ENCODE peak calls at places on chromosomes 4 and X, in nine cellular contexts. P is mucosa of gallbladder; A is OCI-LY7; L is K562; X is CD4-positive, alpha-beta T cell; U is Peyer's patch; G is GDM1; Y is stimulated activated CD4-positive, alpha-beta T cell treated with anti-CD3 and anti-CD28 coated beads, TNF-alpha, amount 100 ng/mL, for 24 hours; T is hippocampal formation. R is an unnamed sample.

GRCh38 chrX:46044486-46044885 is 500.7 kb downstream of the ZNF674 start:
- DNase-seq in L (no peak), A (no peak), P (no peak), U (no peak), X (no peak), Y (no peak), T (no peak), G (no peak), R (no peak)

GRCh38 chr4:89438102-89438831 is 130.7 kb upstream of the GPRIN3 start:
- DNase-seq in P (peak; percentile 28), U (peak; percentile 18), X (peak; percentile 17), T (peak; percentile 1), L (peak; percentile 10), Y (peak; percentile 22), A (peak; percentile 66), G (peak; percentile 67), R (no peak)

GRCh38 chr4:24632011-24632410 is 47.7 kb upstream of the DHX15 start:
- DNase-seq in A (no peak), U (no peak), G (no peak), Y (no peak), P (no peak), L (no peak), T (no peak), X (no peak), R (no peak)

GRCh38 chr4:172099376-172099775 is 286.2 kb downstream of the GALNTL6 start:
- DNase-seq in G (no peak), Y (no peak), X (no peak), L (no peak), A (no peak), P (no peak), U (no peak), T (no peak), R (no peak)

GRCh38 chr4:71052716-71053115 is 59.3 kb downstream of the DCK start:
- DNase-seq in G (no peak), X (no peak), U (no peak), L (no peak), Y (no peak), P (no peak), A (no peak), T (no peak), R (no peak)

GRCh38 chr4:2958446-2958845 is 4.8 kb downstream of the NOP14 start:
- DNase-seq in A (no peak), G (no peak), L (no peak), U (no peak), Y (no peak), P (no peak), T (no peak), X (no peak), R (no peak)

GRCh38 chr4:8176547-8177399 is 18.2 kb upstream of the ABLIM2 start:
- DNase-seq in X (peak; percentile 36), Y (no peak), G (peak; percentile 53), P (no peak), L (peak; percentile 54), A (peak; percentile 71), U (no peak), T (no peak), R (no peak)

GRCh38 chrX:118973389-118974087 is 880 bp upstream of the LONRF3 start:
- DNase-seq in Y (no peak), X (no peak), L (no peak), T (no peak), U (no peak), P (no peak), A (no peak), G (no peak), R (no peak)

GRCh38 chrX:471239-471638 is 84.5 kb upstream of the PPP2R3B start:
- DNase-seq in L (no peak), A (no peak), G (no peak), T (no peak), U (no peak), Y (no peak), X (no peak), P (no peak), R (no peak)

GRCh38 chr4:118281611-118282442 is 71.0 kb downstream of the PRSS12 start:
- DNase-seq in A (no peak), G (no peak), L (peak; percentile 15), Y (no peak), U (no peak), X (no peak), T (no peak), P (no peak), R (no peak)

GRCh38 chr4:6733358-6734164 is 17.6 kb downstream of the BLOC1S4 start:
- DNase-seq in U (no peak), A (no peak), X (no peak), G (no peak), P (no peak), Y (no peak), L (no peak), T (no peak), R (no peak)

GRCh38 chr4:185096032-185096653 is 46.9 kb upstream of the SLC25A4 start:
- DNase-seq in A (peak; percentile 60), X (no peak), T (no peak), P (peak; percentile 53), U (no peak), Y (no peak), L (no peak), G (no peak), R (no peak)

GRCh38 chr4:154743683-154744340 is at the start of gene LRAT:
- DNase-seq in P (peak; percentile 75), T (peak; percentile 44), L (peak; percentile 50), A (no peak), G (no peak), X (no peak), U (no peak), Y (no peak), R (no peak)

GRCh38 chr4:185395255-185395955 is at the start of gene LRP2BP:
- DNase-seq in P (no peak), X (no peak), L (no peak), T (no peak), G (no peak), U (no peak), Y (no peak), A (peak; percentile 29), R (peak; percentile 17)

GRCh38 chr4:71184195-71184781 is 154.5 kb upstream of the SLC4A4 start:
- DNase-seq in U (peak; percentile 39), A (peak; percentile 68), L (peak; percentile 44), Y (no peak), T (peak; percentile 5), P (peak; percentile 62), G (peak; percentile 28), X (peak; percentile 9), R (no peak)

GRCh38 chr4:108360857-108361820 is 192.4 kb upstream of the LEF1 start:
- DNase-seq in A (no peak), U (no peak), P (peak; percentile 23), T (no peak), L (no peak), G (no peak), Y (no peak), X (no peak), R (no peak)

GRCh38 chr4:7371122-7371941 is 63.4 kb downstream of the PSAPL1 start:
- DNase-seq in G (no peak), L (no peak), Y (no peak), A (no peak), T (no peak), P (no peak), U (no peak), X (no peak), R (no peak)

GRCh38 chrX:153771261-153771681 is 7.2 kb downstream of the PLXNB3 start:
- DNase-seq in L (no peak), Y (no peak), G (no peak), P (no peak), A (no peak), X (no peak), U (no peak), T (no peak), R (no peak)

GRCh38 chrX:48021026-48021900 is 14.5 kb downstream of the SPACA5 start:
- DNase-seq in P (peak; percentile 67), T (peak; percentile 85), A (peak; percentile 83), Y (peak; percentile 53), L (peak; percentile 25), X (peak; percentile 61), U (peak; percentile 70), G (peak; percentile 65), R (peak; percentile 70)

GRCh38 chr4:14176613-14177012 is 549.1 kb upstream of the BOD1L1 start:
- DNase-seq in G (no peak), U (no peak), X (no peak), T (no peak), L (no peak), Y (no peak), P (no peak), A (no peak), R (no peak)

GRCh38 chrX:152861116-152861515 is 30.3 kb downstream of the NSDHL start:
- DNase-seq in X (no peak), G (no peak), U (no peak), Y (no peak), A (no peak), T (no peak), L (no peak), P (no peak), R (no peak)

GRCh38 chrX:114798902-114799301 is 215.0 kb downstream of the HTR2C start:
- DNase-seq in Y (no peak), X (no peak), P (no peak), G (no peak), A (no peak), U (no peak), T (no peak), L (no peak), R (no peak)

GRCh38 chrX:154419688-154420401 is 8.5 kb downstream of the TAFAZZIN start:
- DNase-seq in A (no peak), P (no peak), U (no peak), Y (no peak), G (no peak), T (no peak), L (no peak), X (no peak), R (no peak)

GRCh38 chrX:40646489-40647306 is 663 bp downstream of the CXorf38 start:
- DNase-seq in G (no peak), Y (no peak), A (peak; percentile 33), P (peak; percentile 28), T (no peak), U (peak; percentile 39), X (peak; percentile 2), L (peak; percentile 72), R (no peak)

GRCh38 chr4:13481569-13481968 is 2.6 kb downstream of the RAB28 start:
- DNase-seq in L (no peak), A (no peak), P (no peak), U (no peak), G (no peak), Y (no peak), T (no peak), X (no peak), R (no peak)

GRCh38 chrX:153878969-153879653 is 6.9 kb downstream of the L1CAM start:
- DNase-seq in P (no peak), T (no peak), L (no peak), G (no peak), A (no peak), U (no peak), X (no peak), Y (no peak), R (no peak)

GRCh38 chr4:150722908-150723362 is 141.0 kb downstream of the MAB21L2 start:
- DNase-seq in X (no peak), L (no peak), Y (no peak), P (peak; percentile 93), G (no peak), T (no peak), U (peak; percentile 18), A (no peak), R (no peak)

GRCh38 chrX:149704664-149705063 is 7.2 kb upstream of the MAGEA11 start:
- DNase-seq in L (no peak), Y (no peak), T (no peak), X (no peak), P (no peak), G (no peak), A (no peak), U (no peak), R (no peak)

GRCh38 chr4:76028242-76028859 is 5.1 kb upstream of the CXCL10 start:
- DNase-seq in A (no peak), X (no peak), L (no peak), Y (no peak), T (no peak), G (no peak), P (no peak), U (no peak), R (peak; percentile 38)

GRCh38 chr4:15754323-15754722 is 23.8 kb upstream of the CD38 start:
- DNase-seq in A (peak; percentile 17), P (no peak), Y (peak; percentile 22), X (no peak), U (peak; percentile 38), G (peak; percentile 72), T (no peak), L (no peak), R (no peak)

GRCh38 chr4:82371398-82371972 is 2.3 kb downstream of the HNRNPD start:
- DNase-seq in X (no peak), T (no peak), L (peak; percentile 59), P (no peak), U (no peak), G (no peak), A (peak; percentile 18), Y (no peak), R (no peak)

R was measured in KG1.